ENCODE peak calls at places on chromosome 16, in ten cellular contexts. Q is body of pancreas, V is HFF-Myc, F is lower lobe of right lung, U is suprapubic skin, G is HCT116, D is GM12865, B is cardiac muscle cell, L is fibroblast of lung, P is neural progenitor cell. O is an unnamed sample.

GRCh38 chr16:81035975-81036750 is 521 bp downstream of the ATMIN start:
- DNase-seq in Q (peak), V (no peak), F (peak), U (peak), G (no peak), D (peak), B (peak), L (peak), P (peak), O (peak)

GRCh38 chr16:78196527-78196926 is 97.1 kb downstream of the WWOX start:
- DNase-seq in Q (no peak), V (no peak), F (no peak), U (no peak), G (no peak), D (no peak), B (no peak), L (no peak), P (no peak), O (no peak)

GRCh38 chr16:81645303-81645702 is 133.8 kb upstream of the PLCG2 start:
- DNase-seq in Q (peak), V (no peak), F (peak), U (peak), G (no peak), D (no peak), B (peak), L (peak), P (peak), O (no peak)

GRCh38 chr16:88940196-88941050 is 36.6 kb downstream of the CBFA2T3 start:
- DNase-seq in Q (peak), V (no peak), F (no peak), U (no peak), G (no peak), D (peak), B (peak), L (no peak), P (peak), O (no peak)

GRCh38 chr16:50296807-50297206 is 30.5 kb downstream of the ADCY7 start:
- DNase-seq in Q (no peak), V (no peak), F (no peak), U (peak), G (no peak), D (no peak), B (no peak), L (no peak), P (no peak), O (no peak)

GRCh38 chr16:67950335-67950843 is 6.5 kb upstream of the LCAT start:
- DNase-seq in Q (no peak), V (no peak), F (no peak), U (no peak), G (no peak), D (no peak), B (no peak), L (no peak), P (no peak), O (no peak)

GRCh38 chr16:88298882-88299745 is 83.6 kb upstream of the ZNF469 start:
- DNase-seq in Q (no peak), V (no peak), F (peak), U (no peak), G (no peak), D (no peak), B (no peak), L (no peak), P (no peak), O (no peak)

GRCh38 chr16:52068447-52069074 is 478.4 kb downstream of the TOX3 start:
- DNase-seq in Q (peak), V (no peak), F (no peak), U (no peak), G (no peak), D (peak), B (peak), L (peak), P (peak), O (peak)

GRCh38 chr16:57893559-57894389 is 77.2 kb downstream of the CNGB1 start:
- DNase-seq in Q (peak), V (no peak), F (peak), U (no peak), G (no peak), D (no peak), B (no peak), L (peak), P (no peak), O (no peak)

GRCh38 chr16:78639775-78640174 is 540.3 kb downstream of the WWOX start:
- DNase-seq in Q (no peak), V (no peak), F (no peak), U (no peak), G (no peak), D (peak), B (no peak), L (no peak), P (no peak), O (no peak)

GRCh38 chr16:70430667-70431536 is 8.0 kb downstream of the ST3GAL2 start:
- DNase-seq in Q (no peak), V (no peak), F (peak), U (no peak), G (no peak), D (peak), B (no peak), L (no peak), P (no peak), O (no peak)

GRCh38 chr16:3087836-3088235 is 11.3 kb downstream of the ZSCAN10 start:
- DNase-seq in Q (no peak), V (no peak), F (no peak), U (no peak), G (no peak), D (no peak), B (no peak), L (no peak), P (no peak), O (no peak)

GRCh38 chr16:51164167-51164566 is 13.1 kb upstream of the SALL1 start:
- DNase-seq in Q (no peak), V (no peak), F (no peak), U (no peak), G (no peak), D (no peak), B (peak), L (no peak), P (no peak), O (no peak)

GRCh38 chr16:22326771-22327445 is 29.7 kb downstream of the POLR3E start:
- DNase-seq in Q (no peak), V (no peak), F (no peak), U (no peak), G (no peak), D (no peak), B (no peak), L (no peak), P (no peak), O (no peak)

GRCh38 chr16:13429411-13429810 is 490.5 kb upstream of the ERCC4 start:
- DNase-seq in Q (no peak), V (no peak), F (no peak), U (no peak), G (no peak), D (no peak), B (no peak), L (no peak), P (no peak), O (no peak)

GRCh38 chr16:4200781-4201137 is 41.1 kb downstream of the SRL start:
- DNase-seq in Q (no peak), V (no peak), F (no peak), U (no peak), G (no peak), D (no peak), B (no peak), L (peak), P (no peak), O (no peak)

GRCh38 chr16:4203748-4204147 is 38.1 kb downstream of the SRL start:
- DNase-seq in Q (no peak), V (no peak), F (no peak), U (no peak), G (no peak), D (no peak), B (no peak), L (no peak), P (no peak), O (no peak)

GRCh38 chr16:4202615-4203014 is 39.3 kb downstream of the SRL start:
- DNase-seq in Q (no peak), V (no peak), F (no peak), U (no peak), G (no peak), D (no peak), B (no peak), L (no peak), P (no peak), O (no peak)

GRCh38 chr16:4194661-4195060 is 47.2 kb downstream of the SRL start:
- DNase-seq in Q (no peak), V (no peak), F (no peak), U (no peak), G (no peak), D (no peak), B (no peak), L (no peak), P (no peak), O (no peak)

DNA sequence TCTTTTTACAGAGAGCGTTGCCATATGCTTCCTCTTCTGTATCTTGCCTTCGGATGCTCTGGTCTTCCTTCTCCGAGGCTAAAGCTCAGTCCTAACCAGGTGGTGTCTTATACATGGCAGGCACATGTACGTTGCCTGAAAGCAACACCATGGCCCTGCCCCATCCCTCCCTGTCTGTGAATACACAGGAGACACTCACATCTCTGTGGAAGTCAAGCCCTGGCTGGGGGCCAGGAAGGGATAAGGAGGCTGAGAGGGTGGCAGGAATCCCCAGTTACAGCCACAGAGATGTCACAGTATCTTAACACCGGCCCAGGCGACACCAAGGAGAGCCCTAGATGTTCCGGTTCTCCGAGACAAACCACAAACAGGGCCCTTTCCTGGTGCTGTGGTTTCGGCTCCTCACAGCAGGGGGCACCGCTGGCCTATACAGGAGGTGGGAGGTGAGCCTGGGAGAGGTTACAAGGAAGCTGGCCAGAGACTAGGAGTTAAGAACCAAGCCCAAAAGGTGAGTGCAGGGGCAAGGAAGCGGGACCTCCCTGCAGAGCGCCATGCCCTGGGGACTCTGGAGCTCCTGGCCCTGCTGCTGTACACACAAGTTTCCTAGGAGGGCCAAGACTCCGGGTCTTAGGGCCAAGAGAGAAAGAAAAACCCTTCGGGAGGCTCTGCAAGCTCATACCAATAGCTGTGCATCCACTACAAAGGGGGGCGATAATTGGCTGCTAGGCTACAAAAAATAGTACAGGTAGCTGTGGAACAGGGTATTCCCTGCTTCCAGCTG is 41.7 kb downstream of the SRL start:
- DNase-seq in Q (peak), V (no peak), F (peak), U (no peak), G (peak), D (peak), B (peak), L (peak), P (peak), O (peak)
- TF ChIP-seq CTCF in Q (peak), V (peak), F (peak), U (peak), G (peak), D (peak), B (peak), L (peak), P (peak), O (peak)

GRCh38 chr16:75138233-75138632 is 10.1 kb upstream of the ZFP1 start:
- DNase-seq in Q (no peak), V (no peak), F (no peak), U (no peak), G (no peak), D (no peak), B (no peak), L (no peak), P (no peak), O (no peak)

GRCh38 chr16:75139498-75139897 is 8.8 kb upstream of the ZFP1 start:
- DNase-seq in Q (no peak), V (no peak), F (no peak), U (no peak), G (no peak), D (no peak), B (no peak), L (no peak), P (no peak), O (no peak)

GRCh38 chr16:75138636-75139035 is 9.7 kb upstream of the ZFP1 start:
- DNase-seq in Q (no peak), V (peak), F (no peak), U (no peak), G (no peak), D (peak), B (no peak), L (no peak), P (no peak), O (no peak)
- TF ChIP-seq CTCF in Q (no peak), V (no peak), F (no peak), U (no peak), G (no peak), D (no peak), B (no peak), L (no peak), P (no peak), O (no peak)

DNA sequence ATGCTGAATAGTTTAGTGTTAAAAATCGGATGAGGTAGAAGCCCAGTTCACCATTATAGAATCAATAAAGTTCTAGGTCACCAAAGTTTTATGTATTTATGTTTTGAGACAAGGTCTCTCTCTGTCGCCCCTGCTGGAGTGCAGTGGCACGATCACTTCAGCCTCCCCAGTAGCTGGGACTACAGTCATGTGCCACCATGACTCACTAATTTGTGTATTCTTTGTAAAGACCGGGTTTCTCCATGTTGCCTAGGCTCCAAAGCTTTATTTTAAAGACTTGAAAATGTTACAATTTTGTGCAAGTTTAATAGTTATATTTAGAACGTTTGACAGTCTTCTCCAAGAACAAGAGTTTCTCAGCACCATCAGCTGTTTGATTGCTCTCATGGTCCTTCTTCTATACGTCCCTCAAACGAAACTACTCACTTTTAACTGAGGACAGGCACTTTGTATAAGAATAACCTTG is 32.1 kb downstream of the NDE1 start:
- DNase-seq in Q (peak), V (peak), F (peak), U (no peak), G (peak), D (peak), B (peak), L (peak), P (peak), O (peak)
- TF ChIP-seq CTCF in Q (peak), V (peak), F (peak), U (peak), G (peak), D (peak), B (peak), L (peak), P (peak), O (peak)

GRCh38 chr16:66155933-66156332 is 210.6 kb upstream of the CDH5 start:
- DNase-seq in Q (no peak), V (no peak), F (no peak), U (no peak), G (no peak), D (peak), B (no peak), L (no peak), P (no peak), O (no peak)

GRCh38 chr16:66156538-66156937 is 210.0 kb upstream of the CDH5 start:
- DNase-seq in Q (no peak), V (no peak), F (no peak), U (no peak), G (no peak), D (no peak), B (no peak), L (no peak), P (no peak), O (no peak)

GRCh38 chr16:66164581-66164980 is 201.9 kb upstream of the CDH5 start:
- DNase-seq in Q (no peak), V (no peak), F (no peak), U (no peak), G (no peak), D (no peak), B (no peak), L (no peak), P (no peak), O (no peak)

GRCh38 chr16:66161942-66162341 is 204.5 kb upstream of the CDH5 start:
- DNase-seq in Q (no peak), V (no peak), F (no peak), U (no peak), G (peak), D (peak), B (no peak), L (no peak), P (no peak), O (no peak)

GRCh38 chr16:66159987-66160386 is 206.5 kb upstream of the CDH5 start:
- DNase-seq in Q (no peak), V (no peak), F (no peak), U (no peak), G (no peak), D (no peak), B (no peak), L (peak), P (no peak), O (no peak)
- TF ChIP-seq CTCF in Q (no peak), V (no peak), F (no peak), U (no peak), G (no peak), D (no peak), B (no peak), L (peak), P (peak), O (no peak)

DNA sequence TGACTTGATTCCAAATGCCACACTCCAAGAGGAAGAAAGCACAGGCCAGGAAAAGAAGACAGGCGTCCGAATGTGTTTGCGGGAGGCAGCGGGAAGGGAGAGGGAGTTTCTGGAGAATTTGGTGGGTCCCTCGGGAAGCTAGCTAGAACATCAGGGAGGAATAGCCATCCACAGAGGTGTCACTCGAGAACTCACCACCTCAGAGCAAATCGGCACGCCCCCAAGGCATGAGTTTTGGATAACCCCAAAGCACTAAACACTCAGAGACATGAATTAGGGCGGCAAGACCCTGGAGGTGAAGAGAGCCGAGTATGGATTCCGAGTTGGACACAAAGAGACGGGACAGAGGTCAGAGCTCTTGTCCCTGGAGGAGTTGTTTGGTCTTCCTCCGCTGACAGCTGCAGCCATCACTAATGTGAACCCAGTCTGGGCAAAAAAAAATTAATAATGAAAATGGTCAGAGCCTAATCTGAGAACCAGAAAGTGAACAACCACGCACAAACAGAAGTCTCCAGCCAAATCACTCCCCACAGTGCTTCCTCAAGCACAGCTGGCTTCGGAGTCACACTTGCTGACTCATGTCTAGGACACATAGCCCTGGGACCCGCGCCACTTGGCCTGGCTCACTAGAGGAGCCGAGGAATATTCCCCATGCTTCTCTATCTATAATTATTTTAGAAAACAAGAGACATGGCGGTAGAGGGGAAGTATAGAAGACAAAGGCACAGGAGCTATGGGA is 109.3 kb downstream of the ZFHX3 start:
- DNase-seq in Q (peak), V (no peak), F (peak), U (peak), G (no peak), D (no peak), B (no peak), L (peak), P (peak), O (no peak)
- TF ChIP-seq CTCF in Q (no peak), V (no peak), F (no peak), U (no peak), G (no peak), D (no peak), B (no peak), L (no peak), P (no peak), O (no peak)

O was measured in neural crest cell.